ENCODE peak calls at places on chromosomes 12 and 14, in seven cellular contexts. E, P, Y, U, W, N and I are unnamed samples.

GRCh38 chr12:132238487-132239248 is 90.7 kb downstream of the GALNT9 start:
- DNase-seq in E (no peak), P (no peak), Y (no peak), U (no peak), W (no peak), N (no peak), I (no peak)

GRCh38 chr12:109592195-109592904 is 18.8 kb downstream of the MVK start:
- DNase-seq in E (no peak), P (no peak), Y (no peak), U (no peak), W (no peak), N (no peak), I (no peak)

GRCh38 chr14:68458840-68459469 is 333.9 kb downstream of the ZFP36L1 start:
- DNase-seq in E (no peak), P (peak), Y (peak), U (peak), W (peak), N (no peak), I (no peak)

GRCh38 chr12:47979686-47980085 is 16.3 kb downstream of the TMEM106C start:
- DNase-seq in E (no peak), P (no peak), Y (no peak), U (no peak), W (no peak), N (no peak), I (no peak)

GRCh38 chr14:90556666-90557450 is 160.0 kb downstream of the CALM1 start:
- DNase-seq in E (no peak), P (no peak), Y (no peak), U (no peak), W (no peak), N (no peak), I (no peak)

GRCh38 chr12:115000038-115000437 is 316.1 kb upstream of the TBX3 start:
- DNase-seq in E (no peak), P (peak), Y (no peak), U (peak), W (no peak), N (no peak), I (no peak)

GRCh38 chr14:79144891-79145290 is 974.7 kb downstream of the NRXN3 start:
- DNase-seq in E (no peak), P (peak), Y (no peak), U (no peak), W (no peak), N (no peak), I (no peak)

GRCh38 chr14:99729991-99730875 is 46.1 kb downstream of the CYP46A1 start:
- DNase-seq in E (peak), P (no peak), Y (peak), U (peak), W (no peak), N (no peak), I (peak)

GRCh38 chr12:32367381-32367780 is 32.0 kb upstream of the FGD4 start:
- DNase-seq in E (no peak), P (no peak), Y (no peak), U (no peak), W (no peak), N (no peak), I (no peak)

GRCh38 chr12:91370086-91370868 is 187.7 kb upstream of the DCN start:
- DNase-seq in E (no peak), P (no peak), Y (no peak), U (no peak), W (peak), N (no peak), I (no peak)

GRCh38 chr12:118059645-118060275 is 1.2 kb downstream of the WSB2 start:
- DNase-seq in E (no peak), P (no peak), Y (no peak), U (peak), W (peak), N (no peak), I (no peak)

GRCh38 chr14:24734917-24735500 is 101.0 kb upstream of the GZMB start:
- DNase-seq in E (no peak), P (peak), Y (peak), U (peak), W (peak), N (no peak), I (no peak)

GRCh38 chr14:81450100-81450531 is 50.0 kb upstream of the STON2 start:
- DNase-seq in E (peak), P (peak), Y (no peak), U (no peak), W (no peak), N (no peak), I (no peak)

GRCh38 chr14:34379809-34380147 is 82.3 kb downstream of the SPTSSA start:
- DNase-seq in E (no peak), P (no peak), Y (no peak), U (no peak), W (no peak), N (no peak), I (no peak)

GRCh38 chr12:126688556-126688955 is 1578.4 kb upstream of the TMEM132C start:
- DNase-seq in E (no peak), P (no peak), Y (no peak), U (no peak), W (no peak), N (no peak), I (no peak)

GRCh38 chr12:6652391-6652790 is 5.2 kb upstream of the ACRBP start:
- DNase-seq in E (no peak), P (no peak), Y (no peak), U (no peak), W (no peak), N (no peak), I (no peak)

GRCh38 chr12:6326316-6326959 is 15.4 kb downstream of the TNFRSF1A start:
- DNase-seq in E (peak), P (no peak), Y (no peak), U (peak), W (no peak), N (no peak), I (no peak)

GRCh38 chr14:44896275-44897040 is 65.3 kb downstream of the KLHL28 start:
- DNase-seq in E (no peak), P (no peak), Y (no peak), U (no peak), W (no peak), N (no peak), I (no peak)

GRCh38 chr14:95564060-95564459 is 29.2 kb downstream of the GLRX5 start:
- DNase-seq in E (peak), P (peak), Y (no peak), U (no peak), W (no peak), N (no peak), I (no peak)

GRCh38 chr12:19836056-19836455 is 396.8 kb downstream of the AEBP2 start:
- DNase-seq in E (no peak), P (no peak), Y (no peak), U (no peak), W (no peak), N (no peak), I (no peak)
- H3K4me3 ChIP-seq in E (no peak), P (no peak), Y (no peak), U (no peak), W (no peak), N (no peak), I (no peak)

GRCh38 chr14:53880761-53881160 is 75.9 kb downstream of the BMP4 start:
- DNase-seq in E (no peak), P (no peak), Y (no peak), U (no peak), W (no peak), N (no peak), I (no peak)
- H3K27ac ChIP-seq in E (no peak), P (no peak), Y (no peak), U (peak), W (no peak), N (no peak), I (no peak)

GRCh38 chr12:54017027-54017788 is 8.4 kb downstream of the HOXC8 start:
- DNase-seq in E (no peak), P (no peak), Y (no peak), U (peak), W (no peak), N (no peak), I (no peak)

GRCh38 chr12:54014315-54015209 is 5.8 kb downstream of the HOXC8 start:
- DNase-seq in E (no peak), P (no peak), Y (no peak), U (no peak), W (no peak), N (no peak), I (no peak)

GRCh38 chr12:54016478-54016964 is 7.7 kb downstream of the HOXC8 start:
- DNase-seq in E (no peak), P (no peak), Y (peak), U (peak), W (no peak), N (no peak), I (no peak)

GRCh38 chr12:54016051-54016450 is 7.3 kb downstream of the HOXC8 start:
- DNase-seq in E (no peak), P (no peak), Y (no peak), U (no peak), W (no peak), N (no peak), I (no peak)

DNA sequence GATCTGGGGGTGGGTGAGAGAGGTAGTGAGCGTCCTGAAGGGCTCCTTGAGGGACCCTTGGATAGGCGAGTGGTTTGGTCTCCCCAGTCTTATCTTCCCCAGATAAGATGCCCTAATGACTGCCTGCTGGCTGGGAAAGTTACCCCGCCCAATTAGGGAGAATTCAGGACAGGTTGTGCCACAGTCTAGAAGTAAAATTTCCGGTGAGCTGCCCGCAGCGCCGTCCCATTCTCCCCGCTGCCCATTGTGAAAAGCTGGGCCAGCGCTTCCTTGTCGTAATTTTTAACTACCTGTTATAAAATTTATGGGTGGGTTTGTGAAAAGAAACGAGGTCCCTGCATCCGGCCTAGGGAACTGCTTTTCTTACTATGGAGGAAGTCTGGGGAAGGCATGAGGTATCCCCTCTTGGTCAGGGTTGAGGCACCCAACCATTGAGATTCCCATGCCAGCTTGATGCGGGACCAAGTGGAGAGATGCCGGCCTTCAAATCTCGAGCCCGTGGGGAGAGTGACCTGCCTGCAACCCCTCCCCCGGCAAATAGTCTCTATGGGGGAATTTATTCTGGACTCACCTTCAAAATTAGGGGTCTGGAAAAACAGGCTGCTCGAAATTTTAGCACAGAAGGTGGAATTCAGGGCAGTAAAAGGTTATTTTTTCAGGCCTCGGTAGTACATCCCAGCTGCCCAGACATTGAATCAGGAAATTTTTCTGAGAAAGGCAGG is 6.6 kb downstream of the HOXC8 start:
- DNase-seq in E (no peak), P (no peak), Y (no peak), U (no peak), W (no peak), N (no peak), I (no peak)
- H3K4me3 ChIP-seq in E (no peak), P (no peak), Y (no peak), U (no peak), W (no peak), N (no peak), I (no peak)

GRCh38 chr14:74956280-74957072 is 1.1 kb upstream of the PGF start:
- DNase-seq in E (no peak), P (no peak), Y (no peak), U (no peak), W (no peak), N (no peak), I (no peak)

GRCh38 chr14:74954232-74954946 is 1.0 kb downstream of the PGF start:
- DNase-seq in E (no peak), P (no peak), Y (no peak), U (peak), W (no peak), N (no peak), I (no peak)

GRCh38 chr14:74954947-74955228 is 509 bp downstream of the PGF start:
- DNase-seq in E (no peak), P (no peak), Y (no peak), U (no peak), W (no peak), N (no peak), I (no peak)

GRCh38 chr14:74956000-74956279 is 543 bp upstream of the PGF start:
- DNase-seq in E (no peak), P (no peak), Y (no peak), U (no peak), W (no peak), N (no peak), I (no peak)

GRCh38 chr14:74955229-74955999 is at the start of gene PGF:
- DNase-seq in E (peak), P (no peak), Y (peak), U (peak), W (no peak), N (no peak), I (peak)
- H3K27ac ChIP-seq in E (no peak), P (no peak), Y (peak), U (no peak), W (no peak), N (no peak), I (no peak)

GRCh38 chr14:65231286-65231980 is 129.1 kb upstream of the MAX start:
- DNase-seq in E (no peak), P (no peak), Y (peak), U (no peak), W (no peak), N (no peak), I (no peak)

GRCh38 chr14:65229431-65230286 is 127.3 kb upstream of the MAX start:
- DNase-seq in E (peak), P (peak), Y (peak), U (peak), W (no peak), N (no peak), I (peak)

GRCh38 chr14:65228956-65229355 is 126.6 kb upstream of the MAX start:
- DNase-seq in E (no peak), P (no peak), Y (no peak), U (no peak), W (no peak), N (no peak), I (no peak)

GRCh38 chr14:65228436-65228835 is 126.1 kb upstream of the MAX start:
- DNase-seq in E (no peak), P (no peak), Y (no peak), U (no peak), W (no peak), N (no peak), I (no peak)

GRCh38 chr14:65230287-65230728 is 128.0 kb upstream of the MAX start:
- DNase-seq in E (peak), P (no peak), Y (peak), U (no peak), W (no peak), N (no peak), I (no peak)
- H3K4me3 ChIP-seq in E (peak), P (peak), Y (peak), U (no peak), W (peak), N (peak), I (peak)